ENCODE peak calls at places on chromosomes 12 and 14, in seven cellular contexts. S is K562, H is SK-N-SH, V is GM12878, O is GM12891, L is HepG2, U is H1. W is an unnamed sample.
A peak's percentile ranks its signal among the peaks of the same experiment; 100 is the strongest.

GRCh38 chr14:72544615-72545387 is 349.1 kb downstream of the DPF3 start:
- DNase-seq in V (no peak), O (no peak), U (peak; percentile 9), H (no peak), L (no peak), S (no peak), W (no peak)

GRCh38 chr12:19239046-19239445 is 109.5 kb downstream of the PLEKHA5 start:
- DNase-seq in L (no peak), O (no peak), V (no peak), U (no peak), S (no peak), H (no peak), W (no peak)

GRCh38 chr14:54564071-54564798 is 2.7 kb upstream of the SAMD4A start:
- DNase-seq in O (no peak), L (peak; percentile 36), H (peak; percentile 33), S (peak; percentile 15), V (no peak), U (no peak), W (no peak)

GRCh38 chr12:81365284-81365683 is 287.4 kb downstream of the ACSS3 start:
- DNase-seq in L (no peak), U (no peak), O (no peak), H (no peak), V (no peak), S (no peak), W (no peak)

GRCh38 chr14:64761441-64762043 is 57.3 kb downstream of the PLEKHG3 start:
- DNase-seq in U (no peak), S (no peak), L (no peak), V (no peak), O (no peak), H (no peak), W (no peak)

GRCh38 chr14:55160989-55161388 is 30.4 kb downstream of the DLGAP5 start:
- DNase-seq in V (no peak), L (peak; percentile 8), H (peak; percentile 50), S (no peak), U (no peak), O (no peak), W (no peak)

GRCh38 chr12:24201258-24201970 is 251.9 kb upstream of the SOX5 start:
- DNase-seq in U (no peak), O (no peak), S (no peak), H (no peak), V (peak; percentile 32), L (no peak), W (no peak)

GRCh38 chr12:119956047-119956446 is 33.0 kb upstream of the BICDL1 start:
- DNase-seq in O (no peak), L (peak; percentile 17), S (no peak), U (no peak), V (no peak), H (no peak), W (no peak)

GRCh38 chr12:58914457-58914856 is 5.8 kb downstream of the LRIG3 start:
- DNase-seq in U (no peak), V (no peak), O (no peak), L (no peak), H (no peak), S (no peak), W (no peak)

GRCh38 chr14:90903101-90903500 is 86.9 kb upstream of the TTC7B start:
- DNase-seq in H (peak; percentile 69), S (peak; percentile 44), O (peak; percentile 16), U (no peak), L (peak; percentile 40), V (peak; percentile 17), W (no peak)

GRCh38 chr12:1234073-1234472 is 243.1 kb downstream of the ERC1 start:
- DNase-seq in S (no peak), O (no peak), U (no peak), L (peak; percentile 2), V (no peak), H (no peak), W (no peak)

GRCh38 chr12:89962648-89963047 is 254.0 kb upstream of the ATP2B1 start:
- DNase-seq in V (no peak), O (no peak), U (no peak), H (no peak), L (no peak), S (no peak), W (no peak)

GRCh38 chr12:63787306-63787705 is 7.6 kb downstream of the RXYLT1 start:
- DNase-seq in S (no peak), U (no peak), O (no peak), L (no peak), V (no peak), H (no peak), W (no peak)

GRCh38 chr12:69042557-69042956 is 109.6 kb upstream of the CPM start:
- DNase-seq in H (no peak), V (no peak), S (no peak), U (no peak), L (no peak), O (no peak), W (no peak)

GRCh38 chr14:31059152-31059924 is 33.2 kb upstream of the STRN3 start:
- DNase-seq in L (peak; percentile 70), U (no peak), V (no peak), S (peak; percentile 72), O (no peak), H (no peak), W (no peak)

GRCh38 chr12:21826549-21826940 is 52.0 kb upstream of the KCNJ8 start:
- DNase-seq in S (no peak), U (no peak), V (no peak), L (peak; percentile 3), O (no peak), H (no peak), W (no peak)

GRCh38 chr12:27604431-27604830 is 80.4 kb downstream of the PPFIBP1 start:
- DNase-seq in U (no peak), H (no peak), O (no peak), S (no peak), L (no peak), V (no peak), W (no peak)

GRCh38 chr14:68263563-68264350 is 444.2 kb downstream of the RAD51B start:
- DNase-seq in V (no peak), H (peak; percentile 30), O (no peak), L (no peak), S (no peak), U (no peak), W (no peak)

GRCh38 chr14:68088463-68088862 is 268.9 kb downstream of the RAD51B start:
- DNase-seq in S (no peak), L (no peak), U (no peak), O (no peak), H (no peak), V (no peak), W (no peak)

GRCh38 chr12:13135336-13136178 is 32.1 kb upstream of the GSG1 start:
- DNase-seq in H (no peak), L (no peak), V (no peak), U (peak; percentile 19), O (no peak), S (peak; percentile 6), W (no peak)

GRCh38 chr12:51744235-51744634 is 104.3 kb downstream of the FIGNL2 start:
- DNase-seq in L (peak; percentile 53), U (no peak), V (no peak), S (no peak), H (no peak), O (no peak), W (no peak)

GRCh38 chr12:125193798-125194562 is 128.7 kb downstream of the AACS start:
- DNase-seq in O (no peak), U (no peak), V (no peak), S (peak; percentile 31), L (no peak), H (peak; percentile 65), W (no peak)
- TF ChIP-seq TAF1 in O (no peak), U (no peak), V (no peak), S (no peak), L (no peak), H (no peak), W (no peak)

GRCh38 chr12:57765698-57766463 is 997 bp downstream of the CYP27B1 start:
- DNase-seq in O (no peak), U (no peak), L (no peak), S (no peak), V (no peak), H (peak; percentile 46), W (no peak)

GRCh38 chr12:57767876-57768275 is 998 bp upstream of the CYP27B1 start:
- DNase-seq in U (no peak), V (no peak), S (no peak), O (no peak), L (no peak), H (no peak), W (no peak)

GRCh38 chr12:57767317-57767716 is 439 bp upstream of the CYP27B1 start:
- DNase-seq in V (no peak), S (no peak), H (no peak), O (no peak), U (no peak), L (no peak), W (no peak)

GRCh38 chr12:57765003-57765697 is 1.7 kb downstream of the CYP27B1 start:
- DNase-seq in H (peak; percentile 81), V (no peak), S (no peak), U (no peak), L (peak; percentile 40), O (no peak), W (peak; percentile 56)

DNA sequence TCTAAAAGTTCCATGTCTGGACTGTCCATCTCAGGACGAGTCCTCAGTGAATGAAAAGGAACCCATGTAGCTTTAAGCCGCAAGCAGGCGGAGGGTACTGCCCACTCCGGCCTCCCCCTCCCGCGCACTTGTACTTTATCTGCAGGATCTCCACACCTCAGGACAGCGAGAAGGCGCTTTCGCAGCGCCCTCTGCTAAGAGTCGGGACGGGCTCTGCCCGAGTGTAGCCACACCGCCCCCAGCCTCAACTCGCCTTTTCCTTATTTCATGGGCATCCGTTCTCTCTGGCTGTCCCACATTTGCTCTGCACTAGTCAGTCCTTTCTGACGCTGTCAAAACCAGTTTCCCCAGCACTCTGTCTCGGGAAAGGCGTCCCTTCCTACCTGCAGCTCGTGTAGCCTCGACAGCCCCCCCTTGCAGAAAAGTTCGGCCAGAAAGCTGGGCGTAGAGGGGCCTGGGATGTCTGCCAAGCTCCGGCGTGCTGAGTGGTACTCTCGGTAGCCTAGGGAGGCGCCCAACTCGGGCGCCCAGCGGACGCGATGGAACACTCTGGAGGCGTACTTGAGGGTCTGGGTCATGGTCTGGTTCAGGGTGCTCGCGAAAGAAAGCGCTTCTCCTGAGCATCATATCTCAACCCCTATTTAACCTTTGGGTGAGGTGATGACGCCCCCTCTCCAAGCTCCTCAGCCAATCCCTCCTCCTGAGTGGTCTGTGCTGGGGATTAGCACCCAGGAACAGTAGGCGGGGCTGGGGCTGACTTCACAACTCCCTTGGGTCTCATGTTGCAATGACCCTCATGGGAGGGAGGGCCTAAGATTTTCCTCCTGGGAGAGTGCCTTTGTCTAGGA is at the start of gene CYP27B1:
- DNase-seq in H (peak; percentile 52), O (no peak), V (no peak), L (no peak), U (peak; percentile 57), S (peak; percentile 49), W (no peak)
- TF ChIP-seq TAF1 in H (no peak), O (no peak), V (no peak), L (no peak), U (no peak), S (no peak), W (no peak)

DNA sequence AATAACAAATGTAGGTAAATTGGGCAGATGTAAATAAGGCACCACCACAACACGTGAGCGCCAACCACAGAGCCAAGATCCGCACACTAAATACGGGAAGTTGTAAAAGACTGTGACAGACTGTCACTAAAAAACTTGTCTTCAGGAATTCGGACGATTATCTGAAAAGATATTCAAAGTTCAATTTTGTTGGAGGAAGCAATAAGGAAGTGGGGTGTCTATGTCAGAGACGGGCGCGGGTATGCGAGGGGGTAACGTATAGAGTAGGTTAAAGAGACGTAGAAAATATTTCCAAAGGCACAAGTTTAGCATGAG is 1.5 kb upstream of the HSP90B1 start:
- DNase-seq in L (no peak), U (no peak), O (no peak), S (no peak), H (no peak), V (peak; percentile 80), W (no peak)
- TF ChIP-seq TAF1 in L (no peak), U (no peak), O (peak; percentile 55), S (no peak), H (no peak), V (no peak), W (no peak)

GRCh38 chr14:105866841-105867321 is 340.5 kb downstream of the TMEM121 start:
- DNase-seq in H (no peak), L (no peak), O (no peak), S (no peak), V (no peak), U (no peak), W (no peak)
- TF ChIP-seq TAF1 in H (no peak), L (no peak), O (no peak), S (no peak), V (no peak), U (no peak), W (no peak)

W was measured in GM12892.